ENCODE peak calls at places on chromosomes 3 and 15, in eight cellular contexts. G, V, Y, U, K, W, R and F are unnamed samples.

GRCh38 chr3:16866447-16867025 is 18.2 kb upstream of the PLCL2 start:
- DNase-seq in G (peak; percentile 31), V (no peak), Y (no peak), U (no peak), K (peak; percentile 48), W (no peak), R (no peak), F (no peak)

GRCh38 chr15:51830279-51830806 is 890 bp downstream of the TMOD3 start:
- DNase-seq in G (peak; percentile 46), V (peak; percentile 33), Y (peak; percentile 50), U (no peak), K (no peak), W (no peak), R (no peak), F (no peak)

GRCh38 chr3:16604887-16605602 is at the start of gene DAZL:
- DNase-seq in G (no peak), V (no peak), Y (no peak), U (no peak), K (no peak), W (no peak), R (no peak), F (no peak)

GRCh38 chr3:190696777-190697501 is 165.6 kb downstream of the GMNC start:
- DNase-seq in G (peak; percentile 72), V (peak; percentile 4), Y (no peak), U (peak; percentile 58), K (peak; percentile 46), W (no peak), R (no peak), F (no peak)

GRCh38 chr3:159830523-159831151 is 158.0 kb upstream of the IL12A start:
- DNase-seq in G (no peak), V (no peak), Y (no peak), U (no peak), K (peak; percentile 14), W (no peak), R (no peak), F (no peak)

GRCh38 chr15:43212299-43212698 is 8.5 kb downstream of the EPB42 start:
- DNase-seq in G (no peak), V (no peak), Y (no peak), U (no peak), K (no peak), W (no peak), R (no peak), F (no peak)

GRCh38 chr3:30232546-30232945 is 373.9 kb upstream of the TGFBR2 start:
- DNase-seq in G (no peak), V (no peak), Y (no peak), U (no peak), K (no peak), W (no peak), R (no peak), F (no peak)

GRCh38 chr3:171770689-171771620 is 39.3 kb downstream of the PLD1 start:
- DNase-seq in G (peak; percentile 93), V (peak; percentile 38), Y (peak; percentile 63), U (peak; percentile 81), K (peak; percentile 76), W (no peak), R (peak; percentile 84), F (no peak)

GRCh38 chr15:78757636-78757905 is 53.7 kb downstream of the ADAMTS7 start:
- DNase-seq in G (no peak), V (no peak), Y (no peak), U (no peak), K (no peak), W (no peak), R (no peak), F (no peak)

GRCh38 chr3:123258359-123258758 is 56.6 kb downstream of the SEC22A start:
- DNase-seq in G (no peak), V (no peak), Y (no peak), U (no peak), K (peak; percentile 25), W (no peak), R (no peak), F (no peak)